ENCODE peak calls at places on chromosome 7, in nine cellular contexts. One of them, this sample, is unnamed.

GRCh38 chr7:103613655-103614642 is 167.9 kb upstream of the SLC26A5 start:
- DNase-seq in stimulated activated CD4-positive, alpha-beta T cell treated with anti-CD3 and anti-CD28 coated beads, Interleukin-15, amount 100 ng/mL, for 1 hour: no peak
- DNase-seq in T follicular helper cell: no peak
- DNase-seq in A549: no peak
- DNase-seq in GM13976: no peak
- DNase-seq in anterior cingulate cortex: no peak
- DNase-seq in CD4-positive, alpha-beta T cell: no peak
- DNase-seq in AG08395: no peak
- DNase-seq in retinal pigment epithelial cell: no peak
- DNase-seq in this sample: no peak

GRCh38 chr7:19522486-19522885 is 186.4 kb downstream of the POLR1F start:
- DNase-seq in AG08395: peak; percentile 60
- DNase-seq in retinal pigment epithelial cell: no peak
- DNase-seq in CD4-positive, alpha-beta T cell: no peak
- DNase-seq in anterior cingulate cortex: no peak
- DNase-seq in A549: no peak
- DNase-seq in GM13976: no peak
- DNase-seq in T follicular helper cell: no peak
- DNase-seq in stimulated activated CD4-positive, alpha-beta T cell treated with anti-CD3 and anti-CD28 coated beads, Interleukin-15, amount 100 ng/mL, for 1 hour: no peak
- DNase-seq in this sample: no peak

GRCh38 chr7:96901822-96902412 is 103.4 kb upstream of the DLX6 start:
- DNase-seq in T follicular helper cell: no peak
- DNase-seq in A549: no peak
- DNase-seq in CD4-positive, alpha-beta T cell: no peak
- DNase-seq in AG08395: no peak
- DNase-seq in retinal pigment epithelial cell: no peak
- DNase-seq in anterior cingulate cortex: no peak
- DNase-seq in stimulated activated CD4-positive, alpha-beta T cell treated with anti-CD3 and anti-CD28 coated beads, Interleukin-15, amount 100 ng/mL, for 1 hour: no peak
- DNase-seq in GM13976: no peak
- DNase-seq in this sample: no peak

GRCh38 chr7:68823996-68824780 is 774.1 kb upstream of the AUTS2 start:
- DNase-seq in GM13976: no peak
- DNase-seq in A549: no peak
- DNase-seq in stimulated activated CD4-positive, alpha-beta T cell treated with anti-CD3 and anti-CD28 coated beads, Interleukin-15, amount 100 ng/mL, for 1 hour: no peak
- DNase-seq in AG08395: no peak
- DNase-seq in retinal pigment epithelial cell: no peak
- DNase-seq in CD4-positive, alpha-beta T cell: no peak
- DNase-seq in T follicular helper cell: no peak
- DNase-seq in anterior cingulate cortex: no peak
- DNase-seq in this sample: no peak

GRCh38 chr7:151113344-151114150 is 27.3 kb downstream of the AGAP3 start:
- DNase-seq in T follicular helper cell: no peak
- DNase-seq in AG08395: peak; percentile 51
- DNase-seq in anterior cingulate cortex: no peak
- DNase-seq in A549: peak; percentile 82
- DNase-seq in stimulated activated CD4-positive, alpha-beta T cell treated with anti-CD3 and anti-CD28 coated beads, Interleukin-15, amount 100 ng/mL, for 1 hour: no peak
- DNase-seq in CD4-positive, alpha-beta T cell: no peak
- DNase-seq in GM13976: no peak
- DNase-seq in retinal pigment epithelial cell: peak; percentile 86
- DNase-seq in this sample: no peak

GRCh38 chr7:140212100-140212881 is 35.5 kb upstream of the KDM7A start:
- DNase-seq in GM13976: peak; percentile 75
- DNase-seq in retinal pigment epithelial cell: no peak
- DNase-seq in A549: no peak
- DNase-seq in T follicular helper cell: no peak
- DNase-seq in anterior cingulate cortex: no peak
- DNase-seq in AG08395: no peak
- DNase-seq in CD4-positive, alpha-beta T cell: no peak
- DNase-seq in stimulated activated CD4-positive, alpha-beta T cell treated with anti-CD3 and anti-CD28 coated beads, Interleukin-15, amount 100 ng/mL, for 1 hour: no peak
- DNase-seq in this sample: no peak

GRCh38 chr7:96397936-96398596 is 76.2 kb upstream of the SLC25A13 start:
- DNase-seq in A549: no peak
- DNase-seq in stimulated activated CD4-positive, alpha-beta T cell treated with anti-CD3 and anti-CD28 coated beads, Interleukin-15, amount 100 ng/mL, for 1 hour: no peak
- DNase-seq in GM13976: no peak
- DNase-seq in CD4-positive, alpha-beta T cell: no peak
- DNase-seq in AG08395: no peak
- DNase-seq in T follicular helper cell: no peak
- DNase-seq in anterior cingulate cortex: no peak
- DNase-seq in retinal pigment epithelial cell: no peak
- DNase-seq in this sample: no peak

GRCh38 chr7:108503112-108504026 is 22.6 kb downstream of the PNPLA8 start:
- DNase-seq in GM13976: peak; percentile 36
- DNase-seq in retinal pigment epithelial cell: no peak
- DNase-seq in anterior cingulate cortex: no peak
- DNase-seq in stimulated activated CD4-positive, alpha-beta T cell treated with anti-CD3 and anti-CD28 coated beads, Interleukin-15, amount 100 ng/mL, for 1 hour: no peak
- DNase-seq in T follicular helper cell: no peak
- DNase-seq in CD4-positive, alpha-beta T cell: no peak
- DNase-seq in AG08395: peak; percentile 9
- DNase-seq in A549: no peak
- DNase-seq in this sample: peak; percentile 96

GRCh38 chr7:47852330-47853245 is 95.7 kb downstream of the PKD1L1 start:
- DNase-seq in stimulated activated CD4-positive, alpha-beta T cell treated with anti-CD3 and anti-CD28 coated beads, Interleukin-15, amount 100 ng/mL, for 1 hour: no peak
- DNase-seq in CD4-positive, alpha-beta T cell: no peak
- DNase-seq in T follicular helper cell: no peak
- DNase-seq in A549: peak; percentile 41
- DNase-seq in AG08395: no peak
- DNase-seq in GM13976: peak; percentile 49
- DNase-seq in anterior cingulate cortex: no peak
- DNase-seq in retinal pigment epithelial cell: no peak
- DNase-seq in this sample: no peak

GRCh38 chr7:128405345-128406146 is 4.2 kb downstream of the IMPDH1 start:
- DNase-seq in retinal pigment epithelial cell: no peak
- DNase-seq in A549: no peak
- DNase-seq in CD4-positive, alpha-beta T cell: peak; percentile 69
- DNase-seq in AG08395: peak; percentile 70
- DNase-seq in GM13976: peak; percentile 90
- DNase-seq in T follicular helper cell: peak; percentile 48
- DNase-seq in stimulated activated CD4-positive, alpha-beta T cell treated with anti-CD3 and anti-CD28 coated beads, Interleukin-15, amount 100 ng/mL, for 1 hour: peak; percentile 49
- DNase-seq in anterior cingulate cortex: no peak
- DNase-seq in this sample: no peak

GRCh38 chr7:80060218-80060806 is 74.3 kb upstream of the GNAI1 start:
- DNase-seq in anterior cingulate cortex: no peak
- DNase-seq in T follicular helper cell: no peak
- DNase-seq in retinal pigment epithelial cell: peak; percentile 47
- DNase-seq in stimulated activated CD4-positive, alpha-beta T cell treated with anti-CD3 and anti-CD28 coated beads, Interleukin-15, amount 100 ng/mL, for 1 hour: no peak
- DNase-seq in CD4-positive, alpha-beta T cell: no peak
- DNase-seq in GM13976: peak; percentile 36
- DNase-seq in AG08395: peak; percentile 21
- DNase-seq in A549: peak; percentile 71
- DNase-seq in this sample: peak; percentile 73

GRCh38 chr7:28298870-28299484 is 113.3 kb upstream of the CREB5 start:
- DNase-seq in GM13976: no peak
- DNase-seq in AG08395: peak; percentile 66
- DNase-seq in stimulated activated CD4-positive, alpha-beta T cell treated with anti-CD3 and anti-CD28 coated beads, Interleukin-15, amount 100 ng/mL, for 1 hour: no peak
- DNase-seq in CD4-positive, alpha-beta T cell: no peak
- DNase-seq in retinal pigment epithelial cell: peak; percentile 27
- DNase-seq in A549: peak; percentile 84
- DNase-seq in anterior cingulate cortex: no peak
- DNase-seq in T follicular helper cell: no peak
- DNase-seq in this sample: peak; percentile 22

GRCh38 chr7:92402920-92403759 is 44.1 kb upstream of the GATAD1 start:
- DNase-seq in retinal pigment epithelial cell: peak; percentile 44
- DNase-seq in AG08395: peak; percentile 47
- DNase-seq in stimulated activated CD4-positive, alpha-beta T cell treated with anti-CD3 and anti-CD28 coated beads, Interleukin-15, amount 100 ng/mL, for 1 hour: no peak
- DNase-seq in T follicular helper cell: no peak
- DNase-seq in GM13976: no peak
- DNase-seq in A549: no peak
- DNase-seq in anterior cingulate cortex: no peak
- DNase-seq in CD4-positive, alpha-beta T cell: no peak
- DNase-seq in this sample: no peak

GRCh38 chr7:22137466-22137865 is 191.8 kb upstream of the CDCA7L start:
- DNase-seq in anterior cingulate cortex: no peak
- DNase-seq in T follicular helper cell: no peak
- DNase-seq in AG08395: peak; percentile 21
- DNase-seq in A549: no peak
- DNase-seq in GM13976: no peak
- DNase-seq in stimulated activated CD4-positive, alpha-beta T cell treated with anti-CD3 and anti-CD28 coated beads, Interleukin-15, amount 100 ng/mL, for 1 hour: no peak
- DNase-seq in retinal pigment epithelial cell: peak; percentile 64
- DNase-seq in CD4-positive, alpha-beta T cell: no peak
- DNase-seq in this sample: no peak

This sample was measured in DMS 273 treated with DMSO at 0.1 percent for 48 hours.